ENCODE peak calls at places on chromosomes 13 and 19, in eight cellular contexts. E is neural crest cell; N is thyroid gland; K is A549; L is smooth muscle cell of the brain vasculature; Q is fibroblast of the conjunctiva; J is AG20443; G is activated gamma-delta T cell treated with anti-CD3 and anti-CD28 coated beads, Interleukin-2, amount 50 U/mL, for 16 hours. S is an unnamed sample.

GRCh38 chr19:1026189-1027019 is at the start of gene CNN2:
- DNase-seq in K (peak), G (peak), J (peak), N (peak), L (no peak), Q (no peak), E (peak), S (peak)

GRCh38 chr19:2618611-2619010 is 83.9 kb downstream of the GNG7 start:
- DNase-seq in J (no peak), N (no peak), G (peak), Q (no peak), L (no peak), K (no peak), E (no peak), S (peak)

GRCh38 chr19:53091413-53091812 is 11.8 kb downstream of the ZNF160 start:
- DNase-seq in Q (no peak), L (no peak), J (no peak), K (no peak), E (no peak), G (no peak), N (no peak), S (no peak)

GRCh38 chr13:60134376-60134775 is 29.4 kb downstream of the DIAPH3 start:
- DNase-seq in N (no peak), K (no peak), G (no peak), L (no peak), J (no peak), Q (peak), E (no peak), S (no peak)

GRCh38 chr13:110166598-110166997 is 140.4 kb downstream of the COL4A1 start:
- DNase-seq in G (no peak), E (no peak), Q (no peak), K (no peak), L (no peak), J (no peak), N (no peak), S (no peak)

GRCh38 chr13:44575741-44576395 is at the start of gene TSC22D1:
- DNase-seq in K (peak), G (peak), Q (peak), L (no peak), E (peak), J (peak), N (peak), S (peak)

GRCh38 chr13:97226788-97227627 is 4.9 kb downstream of the MBNL2 start:
- DNase-seq in J (no peak), G (peak), K (no peak), E (no peak), N (no peak), Q (no peak), L (no peak), S (no peak)

GRCh38 chr19:435056-435706 is 25.7 kb downstream of the SHC2 start:
- DNase-seq in J (no peak), Q (no peak), N (no peak), K (no peak), E (no peak), L (no peak), G (no peak), S (no peak)

GRCh38 chr13:60611523-60611922 is 214.5 kb downstream of the TDRD3 start:
- DNase-seq in Q (no peak), E (no peak), N (no peak), J (no peak), G (no peak), K (no peak), L (no peak), S (no peak)

GRCh38 chr19:23512151-23512925 is 117.1 kb upstream of the ZNF91 start:
- DNase-seq in J (no peak), L (no peak), E (no peak), G (no peak), K (no peak), N (no peak), Q (no peak), S (no peak)

GRCh38 chr13:54367639-54368271 is 1339.1 kb downstream of the OLFM4 start:
- DNase-seq in N (no peak), J (no peak), K (no peak), Q (no peak), G (no peak), E (no peak), L (no peak), S (no peak)

GRCh38 chr13:44311011-44311481 is 62.6 kb upstream of the SERP2 start:
- DNase-seq in E (no peak), J (no peak), N (peak), G (no peak), Q (no peak), K (no peak), L (no peak), S (peak)

GRCh38 chr19:21022996-21023395 is 2.5 kb downstream of the ZNF430 start:
- DNase-seq in G (peak), E (no peak), J (peak), N (peak), Q (peak), K (no peak), L (no peak), S (no peak)

GRCh38 chr13:45933203-45934014 is 81.9 kb upstream of the SIAH3 start:
- DNase-seq in J (no peak), G (no peak), E (no peak), L (no peak), Q (no peak), N (no peak), K (no peak), S (no peak)